ENCODE peak calls at places on chromosomes 7 and 10, in seven cellular contexts. E, S, H, X, P, D and V are unnamed samples.

GRCh38 chr7:81621893-81622292 is 148.0 kb downstream of the HGF start:
- DNase-seq in E (no peak), S (no peak), H (no peak), X (no peak), P (no peak), D (no peak), V (no peak)

GRCh38 chr7:153193144-153193595 is 433.6 kb downstream of the ACTR3B start:
- DNase-seq in E (no peak), S (no peak), H (no peak), X (peak; percentile 54), P (peak; percentile 4), D (peak; percentile 79), V (no peak)

GRCh38 chr10:98431016-98431415 is 15.7 kb downstream of the HPS1 start:
- DNase-seq in E (no peak), S (no peak), H (no peak), X (peak; percentile 17), P (peak; percentile 27), D (no peak), V (no peak)

GRCh38 chr7:22576941-22577927 is 77.2 kb upstream of the STEAP1B start:
- DNase-seq in E (peak; percentile 94), S (peak; percentile 24), H (peak; percentile 99), X (no peak), P (peak; percentile 91), D (no peak), V (no peak)

GRCh38 chr10:83273035-83273434 is 866.3 kb upstream of the GHITM start:
- DNase-seq in E (peak; percentile 0), S (no peak), H (no peak), X (no peak), P (no peak), D (no peak), V (no peak)

GRCh38 chr7:92778972-92779371 is 57.4 kb downstream of the CDK6 start:
- DNase-seq in E (peak; percentile 76), S (no peak), H (peak; percentile 94), X (no peak), P (peak; percentile 36), D (no peak), V (no peak)

GRCh38 chr7:66697451-66698438 is 42.8 kb upstream of the RABGEF1 start:
- DNase-seq in E (peak; percentile 61), S (no peak), H (peak; percentile 59), X (no peak), P (peak; percentile 66), D (no peak), V (no peak)

GRCh38 chr7:127758105-127758504 is 106.1 kb downstream of the SND1 start:
- DNase-seq in E (peak; percentile 38), S (no peak), H (peak; percentile 16), X (no peak), P (no peak), D (no peak), V (no peak)

GRCh38 chr7:155797262-155798250 is 14.7 kb downstream of the SHH start:
- DNase-seq in E (no peak), S (no peak), H (no peak), X (no peak), P (no peak), D (no peak), V (no peak)

GRCh38 chr7:158327571-158328180 is 259.9 kb downstream of the PTPRN2 start:
- DNase-seq in E (no peak), S (no peak), H (no peak), X (no peak), P (no peak), D (peak; percentile 32), V (no peak)

GRCh38 chr7:75968561-75969001 is 25.8 kb downstream of the TMEM120A start:
- DNase-seq in E (no peak), S (peak; percentile 18), H (no peak), X (no peak), P (no peak), D (no peak), V (no peak)

GRCh38 chr10:106499448-106499847 is 665.1 kb downstream of the SORCS1 start:
- DNase-seq in E (no peak), S (no peak), H (no peak), X (no peak), P (no peak), D (no peak), V (no peak)

GRCh38 chr10:121819049-121819448 is 108.8 kb downstream of the ATE1 start:
- DNase-seq in E (no peak), S (no peak), H (no peak), X (no peak), P (no peak), D (no peak), V (no peak)

GRCh38 chr10:121800831-121801230 is 127.0 kb downstream of the ATE1 start:
- DNase-seq in E (no peak), S (no peak), H (no peak), X (no peak), P (no peak), D (no peak), V (no peak)

GRCh38 chr7:7209412-7210050 is 27.2 kb downstream of the C1GALT1 start:
- DNase-seq in E (no peak), S (no peak), H (no peak), X (no peak), P (no peak), D (no peak), V (no peak)

GRCh38 chr7:107879400-107880035 is 11.5 kb upstream of the DLD start:
- DNase-seq in E (peak; percentile 59), S (peak; percentile 41), H (peak; percentile 76), X (peak; percentile 50), P (peak; percentile 72), D (no peak), V (no peak)

GRCh38 chr10:130202984-130203617 is 66.9 kb downstream of the GLRX3 start:
- DNase-seq in E (no peak), S (no peak), H (no peak), X (no peak), P (no peak), D (no peak), V (no peak)

GRCh38 chr10:43606323-43607198 is at the start of gene ZNF485:
- DNase-seq in E (peak; percentile 66), S (peak; percentile 68), H (peak; percentile 70), X (peak; percentile 87), P (peak; percentile 51), D (peak; percentile 83), V (peak; percentile 78)

GRCh38 chr7:132777419-132777818 is 201.1 kb upstream of the PLXNA4 start:
- DNase-seq in E (no peak), S (no peak), H (no peak), X (no peak), P (no peak), D (no peak), V (no peak)

GRCh38 chr7:2757904-2758672 is 70.1 kb downstream of the AMZ1 start:
- DNase-seq in E (peak; percentile 99), S (peak; percentile 45), H (peak; percentile 97), X (peak; percentile 76), P (peak; percentile 99), D (no peak), V (no peak)

GRCh38 chr7:21887779-21888178 is 57.9 kb downstream of the CDCA7L start:
- DNase-seq in E (no peak), S (no peak), H (no peak), X (no peak), P (no peak), D (no peak), V (no peak)

GRCh38 chr10:109961181-109962001 is 38.1 kb upstream of the XPNPEP1 start:
- DNase-seq in E (peak; percentile 82), S (peak; percentile 53), H (peak; percentile 63), X (no peak), P (peak; percentile 59), D (no peak), V (no peak)

GRCh38 chr10:71819479-71819878 is 31.6 kb downstream of the PSAP start:
- DNase-seq in E (no peak), S (no peak), H (no peak), X (no peak), P (no peak), D (no peak), V (no peak)

GRCh38 chr10:72375173-72375572 is 20.5 kb upstream of the DNAJB12 start:
- DNase-seq in E (no peak), S (no peak), H (peak; percentile 17), X (no peak), P (no peak), D (no peak), V (no peak)

GRCh38 chr7:74023037-74023436 is 4.9 kb upstream of the ELN start:
- DNase-seq in E (peak; percentile 52), S (no peak), H (peak; percentile 48), X (no peak), P (peak; percentile 62), D (peak; percentile 50), V (no peak)

DNA sequence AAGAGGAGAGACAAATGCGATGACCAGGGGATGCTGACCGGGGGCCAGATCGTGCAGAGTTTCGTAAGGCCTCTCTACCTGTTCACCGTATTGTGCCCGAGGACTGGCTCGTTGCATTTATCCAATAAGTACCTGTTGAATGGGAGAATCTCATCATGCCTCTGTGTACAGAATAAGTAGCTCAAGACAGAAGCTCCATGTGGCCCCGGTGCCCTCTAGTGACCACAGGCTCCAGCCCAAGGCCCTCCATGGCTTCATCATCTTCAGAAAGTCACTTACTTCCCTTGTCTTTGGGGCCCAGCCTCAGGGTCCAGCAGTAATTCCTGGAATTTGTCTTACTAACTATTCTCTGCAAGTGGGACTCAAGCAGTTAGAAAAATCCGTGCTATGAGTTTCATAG is 151.0 kb downstream of the CHN2 start:
- DNase-seq in E (peak; percentile 20), S (peak; percentile 59), H (peak; percentile 45), X (no peak), P (peak; percentile 59), D (peak; percentile 67), V (no peak)
- TF ChIP-seq CTCF in E (peak; percentile 33), S (peak; percentile 47), H (peak; percentile 45), X (no peak), P (peak; percentile 36), D (peak; percentile 74), V (peak; percentile 46)

GRCh38 chr7:30526163-30526562 is 21.5 kb upstream of the GGCT start:
- DNase-seq in E (no peak), S (no peak), H (no peak), X (no peak), P (no peak), D (peak; percentile 45), V (no peak)
- TF ChIP-seq CTCF in E (no peak), S (no peak), H (no peak), X (no peak), P (no peak), D (no peak), V (no peak)

GRCh38 chr7:152054377-152055230 is 29.1 kb downstream of the GALNT11 start:
- DNase-seq in E (peak; percentile 70), S (no peak), H (peak; percentile 85), X (no peak), P (peak; percentile 51), D (no peak), V (no peak)
- TF ChIP-seq CTCF in E (no peak), S (no peak), H (peak; percentile 14), X (no peak), P (no peak), D (no peak), V (no peak)

DNA sequence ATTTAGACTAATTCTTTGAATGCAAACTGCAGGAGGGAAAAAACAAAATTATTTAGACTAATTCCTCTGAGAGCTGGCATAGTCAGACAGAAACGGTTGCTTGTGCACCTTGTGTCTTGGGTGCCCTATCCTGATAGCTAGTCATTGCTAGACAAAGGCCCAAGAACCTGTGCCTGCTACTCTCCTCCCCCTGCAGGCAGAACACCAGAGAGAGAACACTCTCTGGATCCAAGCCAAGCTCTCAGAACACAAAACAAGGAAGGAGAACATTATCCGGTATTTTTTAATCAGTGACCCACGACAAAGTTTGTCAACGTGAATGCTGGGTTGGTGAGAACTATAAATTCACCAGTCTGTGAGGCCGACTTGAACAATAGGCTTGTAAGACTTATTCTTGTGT is 18.9 kb upstream of the PPP1R9A start:
- DNase-seq in E (peak; percentile 11), S (peak; percentile 21), H (peak; percentile 36), X (no peak), P (peak; percentile 60), D (peak; percentile 34), V (no peak)
- TF ChIP-seq CTCF in E (peak; percentile 40), S (no peak), H (peak; percentile 33), X (no peak), P (peak; percentile 57), D (peak; percentile 42), V (peak; percentile 33)